ENCODE peak calls at places on chromosomes 1 and 21, in five cellular contexts. One of them, this sample, is unnamed.

GRCh38 chr1:26081267-26082019 is 14.0 kb upstream of the TRIM63 start:
- DNase-seq in CD8-positive, alpha-beta memory T cell: no peak
- DNase-seq in IMR-90: no peak
- DNase-seq in stimulated activated CD8-positive, alpha-beta memory T cell treated with anti-CD3 and anti-CD28 coated beads, Interleukin-12 subunit alpha, Interleukin-12 subunit beta, amount 100 ng/mL, for 1 hour: no peak
- DNase-seq in fibroblast of the aortic adventitia: no peak
- DNase-seq in this sample: no peak

GRCh38 chr1:31595836-31596736 is 19.8 kb downstream of the TINAGL1 start:
- DNase-seq in stimulated activated CD8-positive, alpha-beta memory T cell treated with anti-CD3 and anti-CD28 coated beads, Interleukin-12 subunit alpha, Interleukin-12 subunit beta, amount 100 ng/mL, for 1 hour: no peak
- DNase-seq in CD8-positive, alpha-beta memory T cell: no peak
- DNase-seq in IMR-90: no peak
- DNase-seq in fibroblast of the aortic adventitia: no peak
- DNase-seq in this sample: no peak

GRCh38 chr1:38361566-38361965 is 315.0 kb upstream of the POU3F1 start:
- DNase-seq in stimulated activated CD8-positive, alpha-beta memory T cell treated with anti-CD3 and anti-CD28 coated beads, Interleukin-12 subunit alpha, Interleukin-12 subunit beta, amount 100 ng/mL, for 1 hour: no peak
- DNase-seq in CD8-positive, alpha-beta memory T cell: no peak
- DNase-seq in fibroblast of the aortic adventitia: no peak
- DNase-seq in IMR-90: no peak
- DNase-seq in this sample: no peak

GRCh38 chr1:10530756-10531155 is 56.0 kb downstream of the PEX14 start:
- DNase-seq in IMR-90: peak; percentile 79
- DNase-seq in stimulated activated CD8-positive, alpha-beta memory T cell treated with anti-CD3 and anti-CD28 coated beads, Interleukin-12 subunit alpha, Interleukin-12 subunit beta, amount 100 ng/mL, for 1 hour: no peak
- DNase-seq in fibroblast of the aortic adventitia: no peak
- DNase-seq in CD8-positive, alpha-beta memory T cell: no peak
- DNase-seq in this sample: no peak

GRCh38 chr1:94755675-94756074 is 64.5 kb upstream of the SLC44A3 start:
- DNase-seq in fibroblast of the aortic adventitia: peak; percentile 98
- DNase-seq in stimulated activated CD8-positive, alpha-beta memory T cell treated with anti-CD3 and anti-CD28 coated beads, Interleukin-12 subunit alpha, Interleukin-12 subunit beta, amount 100 ng/mL, for 1 hour: no peak
- DNase-seq in CD8-positive, alpha-beta memory T cell: no peak
- DNase-seq in IMR-90: peak; percentile 99
- DNase-seq in this sample: no peak

GRCh38 chr1:40344597-40344996 is 27.5 kb upstream of the COL9A2 start:
- DNase-seq in fibroblast of the aortic adventitia: peak; percentile 65
- DNase-seq in stimulated activated CD8-positive, alpha-beta memory T cell treated with anti-CD3 and anti-CD28 coated beads, Interleukin-12 subunit alpha, Interleukin-12 subunit beta, amount 100 ng/mL, for 1 hour: no peak
- DNase-seq in CD8-positive, alpha-beta memory T cell: no peak
- DNase-seq in IMR-90: peak; percentile 79
- DNase-seq in this sample: no peak

GRCh38 chr1:245255783-245256182 is 101.0 kb downstream of the KIF26B start:
- DNase-seq in IMR-90: no peak
- DNase-seq in CD8-positive, alpha-beta memory T cell: no peak
- DNase-seq in stimulated activated CD8-positive, alpha-beta memory T cell treated with anti-CD3 and anti-CD28 coated beads, Interleukin-12 subunit alpha, Interleukin-12 subunit beta, amount 100 ng/mL, for 1 hour: no peak
- DNase-seq in fibroblast of the aortic adventitia: no peak
- DNase-seq in this sample: no peak

GRCh38 chr21:45670731-45671130 is 27.2 kb downstream of the PCBP3 start:
- DNase-seq in stimulated activated CD8-positive, alpha-beta memory T cell treated with anti-CD3 and anti-CD28 coated beads, Interleukin-12 subunit alpha, Interleukin-12 subunit beta, amount 100 ng/mL, for 1 hour: no peak
- DNase-seq in CD8-positive, alpha-beta memory T cell: no peak
- DNase-seq in IMR-90: no peak
- DNase-seq in fibroblast of the aortic adventitia: no peak
- DNase-seq in this sample: no peak

GRCh38 chr1:40633563-40634376 is 31.7 kb downstream of the RIMS3 start:
- DNase-seq in fibroblast of the aortic adventitia: no peak
- DNase-seq in CD8-positive, alpha-beta memory T cell: no peak
- DNase-seq in stimulated activated CD8-positive, alpha-beta memory T cell treated with anti-CD3 and anti-CD28 coated beads, Interleukin-12 subunit alpha, Interleukin-12 subunit beta, amount 100 ng/mL, for 1 hour: no peak
- DNase-seq in IMR-90: no peak
- DNase-seq in this sample: no peak

GRCh38 chr1:62707746-62708123 is 19.5 kb upstream of the DOCK7 start:
- DNase-seq in CD8-positive, alpha-beta memory T cell: no peak
- DNase-seq in IMR-90: no peak
- DNase-seq in stimulated activated CD8-positive, alpha-beta memory T cell treated with anti-CD3 and anti-CD28 coated beads, Interleukin-12 subunit alpha, Interleukin-12 subunit beta, amount 100 ng/mL, for 1 hour: no peak
- DNase-seq in fibroblast of the aortic adventitia: no peak
- DNase-seq in this sample: no peak

GRCh38 chr1:208024406-208024805 is 113.5 kb upstream of the CD34 start:
- DNase-seq in fibroblast of the aortic adventitia: no peak
- DNase-seq in stimulated activated CD8-positive, alpha-beta memory T cell treated with anti-CD3 and anti-CD28 coated beads, Interleukin-12 subunit alpha, Interleukin-12 subunit beta, amount 100 ng/mL, for 1 hour: no peak
- DNase-seq in IMR-90: no peak
- DNase-seq in CD8-positive, alpha-beta memory T cell: no peak
- DNase-seq in this sample: no peak

GRCh38 chr1:155125511-155125945 is 2.1 kb upstream of the EFNA1 start:
- DNase-seq in CD8-positive, alpha-beta memory T cell: no peak
- DNase-seq in IMR-90: no peak
- DNase-seq in stimulated activated CD8-positive, alpha-beta memory T cell treated with anti-CD3 and anti-CD28 coated beads, Interleukin-12 subunit alpha, Interleukin-12 subunit beta, amount 100 ng/mL, for 1 hour: no peak
- DNase-seq in fibroblast of the aortic adventitia: no peak
- DNase-seq in this sample: no peak

GRCh38 chr1:214018605-214019268 is 31.0 kb downstream of the PROX1 start:
- DNase-seq in stimulated activated CD8-positive, alpha-beta memory T cell treated with anti-CD3 and anti-CD28 coated beads, Interleukin-12 subunit alpha, Interleukin-12 subunit beta, amount 100 ng/mL, for 1 hour: no peak
- DNase-seq in IMR-90: no peak
- DNase-seq in fibroblast of the aortic adventitia: no peak
- DNase-seq in CD8-positive, alpha-beta memory T cell: no peak
- DNase-seq in this sample: no peak

GRCh38 chr1:33886452-33886851 is 22.6 kb downstream of the HMGB4 start:
- DNase-seq in stimulated activated CD8-positive, alpha-beta memory T cell treated with anti-CD3 and anti-CD28 coated beads, Interleukin-12 subunit alpha, Interleukin-12 subunit beta, amount 100 ng/mL, for 1 hour: no peak
- DNase-seq in CD8-positive, alpha-beta memory T cell: no peak
- DNase-seq in fibroblast of the aortic adventitia: no peak
- DNase-seq in IMR-90: no peak
- DNase-seq in this sample: no peak